ENCODE peak calls at places on chromosomes 3 and 15, in nine cellular contexts. M is ovary, K is adrenal gland, B is kidney, F is pancreas, Z is neural progenitor cell, H is lower lobe of right lung, R is GM12878, L is HL-60. Q is an unnamed sample.

GRCh38 chr15:73244333-73244732 is 124.4 kb downstream of the HCN4 start:
- DNase-seq in H (no peak), F (no peak), Z (peak; percentile 58), L (no peak), K (no peak), M (no peak), B (no peak), R (no peak), Q (no peak)

GRCh38 chr15:81897011-81897677 is 148.7 kb downstream of the MEX3B start:
- DNase-seq in L (no peak), M (no peak), K (no peak), B (no peak), H (no peak), Z (no peak), R (no peak), F (no peak), Q (no peak)

GRCh38 chr3:41740374-41740773 is 221.5 kb downstream of the ULK4 start:
- DNase-seq in Z (no peak), K (no peak), H (no peak), R (no peak), M (no peak), L (no peak), B (no peak), F (no peak), Q (no peak)

GRCh38 chr3:170178631-170179030 is 2.9 kb downstream of the PHC3 start:
- DNase-seq in M (no peak), F (no peak), R (no peak), B (no peak), L (no peak), H (no peak), Z (no peak), K (no peak), Q (no peak)

GRCh38 chr15:62676891-62677290 is 365.7 kb upstream of the TPM1 start:
- DNase-seq in Z (no peak), B (no peak), H (no peak), L (no peak), M (no peak), F (no peak), R (no peak), K (no peak), Q (no peak)

GRCh38 chr3:36597422-36597821 is 166.9 kb downstream of the DCLK3 start:
- DNase-seq in B (no peak), Z (peak; percentile 17), K (no peak), H (no peak), L (no peak), F (no peak), M (no peak), R (no peak), Q (no peak)

GRCh38 chr3:164222200-164222599 is 856.1 kb downstream of the SI start:
- DNase-seq in B (no peak), R (no peak), L (no peak), F (no peak), K (no peak), H (no peak), Z (no peak), M (no peak), Q (no peak)

GRCh38 chr3:125386811-125387210 is 11.7 kb upstream of the ZNF148 start:
- DNase-seq in H (no peak), R (no peak), Z (peak; percentile 67), K (no peak), L (no peak), B (no peak), F (no peak), M (no peak), Q (no peak)

GRCh38 chr15:29451201-29451781 is 181.7 kb upstream of the NSMCE3 start:
- DNase-seq in R (no peak), B (no peak), F (no peak), K (no peak), H (no peak), Z (peak; percentile 60), L (no peak), M (no peak), Q (no peak)

GRCh38 chr3:127769284-127770081 is 52.8 kb downstream of the MGLL start:
- DNase-seq in H (no peak), F (no peak), M (no peak), K (no peak), Z (no peak), B (peak; percentile 67), L (no peak), R (no peak), Q (no peak)

GRCh38 chr3:132804498-132804897 is 82.3 kb upstream of the NPHP3 start:
- DNase-seq in Z (no peak), F (no peak), L (no peak), R (no peak), M (no peak), K (no peak), H (no peak), B (no peak), Q (no peak)

GRCh38 chr3:171487382-171487781 is 27.2 kb upstream of the TNIK start:
- DNase-seq in R (no peak), Z (no peak), F (no peak), H (no peak), L (no peak), K (no peak), M (no peak), B (no peak), Q (no peak)

GRCh38 chr15:52290329-52290728 is 5.3 kb downstream of the MYO5C start:
- DNase-seq in K (no peak), Z (no peak), F (no peak), L (no peak), B (no peak), M (no peak), H (no peak), R (peak; percentile 30), Q (peak; percentile 59)

GRCh38 chr15:90174140-90174891 is 26.8 kb upstream of the SEMA4B start:
- DNase-seq in L (no peak), F (peak; percentile 84), Z (no peak), R (no peak), H (peak; percentile 85), B (peak; percentile 97), M (peak; percentile 91), K (peak; percentile 96), Q (no peak)

GRCh38 chr3:196712514-196713413 is 587 bp downstream of the PIGX start:
- DNase-seq in K (peak; percentile 74), Z (peak; percentile 84), B (peak; percentile 85), H (peak; percentile 80), R (no peak), M (peak; percentile 86), F (peak; percentile 65), L (no peak), Q (no peak)

GRCh38 chr15:40002295-40002694 is 36.7 kb downstream of the SRP14 start:
- DNase-seq in F (peak; percentile 28), K (no peak), M (no peak), H (no peak), L (no peak), B (no peak), Z (no peak), R (no peak), Q (no peak)

GRCh38 chr3:154121236-154122095 is at the start of gene ARHGEF26:
- DNase-seq in H (peak; percentile 91), F (peak; percentile 89), R (no peak), B (peak; percentile 94), Z (peak; percentile 92), M (peak; percentile 91), L (peak; percentile 8), K (peak; percentile 67), Q (no peak)
- H3K4me3 ChIP-seq in H (peak within 1 kb of the TSS; percentile 92), F (peak within 1 kb of the TSS; percentile 78), R (peak within 1 kb of the TSS; percentile 59), B (peak within 1 kb of the TSS; percentile 76), Z (peak within 1 kb of the TSS; percentile 79), M (peak within 1 kb of the TSS; percentile 86), L (peak within 1 kb of the TSS; percentile 47), K (peak within 1 kb of the TSS; percentile 51), Q (peak within 1 kb of the TSS; percentile 63)

DNA sequence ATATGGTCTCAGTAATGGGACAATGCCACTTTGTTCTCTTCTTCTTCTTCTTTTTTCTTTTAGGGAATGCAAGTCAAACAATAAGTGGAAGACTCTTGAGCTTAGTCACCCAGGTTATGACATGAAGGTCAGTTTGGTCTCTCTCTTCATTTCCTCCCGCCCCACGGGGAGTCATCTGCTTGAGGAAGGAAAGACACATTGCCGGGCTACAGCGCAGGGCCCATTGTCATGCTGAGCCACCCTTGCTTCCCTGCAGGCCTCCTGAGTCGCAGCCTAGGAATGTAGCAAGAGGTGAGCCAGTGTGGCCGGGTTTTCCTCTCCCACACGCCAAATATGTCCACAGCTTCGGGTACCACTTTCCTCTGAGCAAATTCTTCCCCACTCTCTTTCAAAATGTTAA is 47.6 kb downstream of the RAP2B start:
- DNase-seq in M (no peak), B (no peak), F (no peak), K (no peak), H (peak; percentile 73), R (no peak), L (peak; percentile 65), Z (peak; percentile 26), Q (no peak)
- TF ChIP-seq CTCF in M (no peak), B (no peak), F (no peak), K (no peak), H (no peak), R (no peak), L (no peak), Z (no peak), Q (no peak)

GRCh38 chr3:174202146-174202545 is 657.0 kb upstream of the NAALADL2 start:
- DNase-seq in B (no peak), L (no peak), K (no peak), F (no peak), M (no peak), H (no peak), Z (no peak), R (no peak), Q (no peak)
- H3K4me3 ChIP-seq in B (no peak overlapping the region), L (no peak overlapping the region), K (no peak overlapping the region), F (no peak overlapping the region), M (no peak overlapping the region), H (no peak overlapping the region), Z (no peak overlapping the region), R (no peak overlapping the region), Q (no peak overlapping the region)

GRCh38 chr3:188230962-188231361 is 77.0 kb downstream of the LPP start:
- DNase-seq in B (no peak), K (peak; percentile 61), R (no peak), Z (no peak), L (no peak), F (no peak), M (no peak), H (no peak), Q (no peak)

GRCh38 chr3:188234172-188234571 is 80.2 kb downstream of the LPP start:
- DNase-seq in H (no peak), R (no peak), K (no peak), B (no peak), Z (no peak), M (no peak), F (no peak), L (no peak), Q (no peak)

GRCh38 chr3:188231454-188231853 is 77.5 kb downstream of the LPP start:
- DNase-seq in F (no peak), M (no peak), R (no peak), K (no peak), H (no peak), B (no peak), L (no peak), Z (no peak), Q (no peak)

GRCh38 chr3:188233320-188233719 is 79.4 kb downstream of the LPP start:
- DNase-seq in Z (no peak), L (no peak), F (no peak), K (peak; percentile 74), H (no peak), B (no peak), R (no peak), M (no peak), Q (no peak)

DNA sequence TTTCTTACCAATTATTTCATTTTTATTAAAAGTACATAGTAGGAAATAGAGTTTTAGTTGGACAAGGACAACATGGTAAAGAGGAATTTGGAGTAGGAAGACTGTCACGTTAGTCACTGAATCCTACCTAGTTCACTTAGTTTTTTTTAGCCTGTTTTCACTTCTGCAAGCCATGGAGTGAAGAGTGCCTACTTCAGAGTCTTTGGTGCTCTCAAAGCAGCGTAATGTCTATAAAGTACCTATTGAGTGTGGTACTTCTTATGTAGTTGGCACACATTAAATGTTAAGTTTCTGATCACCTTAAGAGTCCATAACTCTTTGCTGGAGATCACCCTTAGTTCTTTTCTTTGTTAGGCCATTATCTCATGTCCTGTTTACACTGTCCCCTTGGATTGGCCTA is 78.7 kb downstream of the LPP start:
- DNase-seq in M (no peak), L (no peak), R (no peak), Z (no peak), H (no peak), F (no peak), K (no peak), B (no peak), Q (no peak)
- TF ChIP-seq CTCF in M (no peak), L (no peak), R (no peak), Z (no peak), H (no peak), F (no peak), K (no peak), B (no peak), Q (no peak)

Q was measured in GM12864.